ENCODE peak calls at places on chromosome 1, in eight cellular contexts. D is WERI-Rb-1, I is left lung, F is small intestine, N is IMR-90, H is thoracic aorta, Q is brain microvascular endothelial cell, C is PC-3. R is an unnamed sample.

GRCh38 chr1:107019166-107019565 is 37.3 kb upstream of the PRMT6 start:
- DNase-seq in D (no peak), I (no peak), F (no peak), N (peak; percentile 65), H (no peak), Q (no peak), C (peak; percentile 54), R (no peak)

GRCh38 chr1:162197041-162197511 is 127.6 kb downstream of the NOS1AP start:
- DNase-seq in D (no peak), I (no peak), F (peak; percentile 75), N (no peak), H (no peak), Q (no peak), C (no peak), R (no peak)

GRCh38 chr1:85374160-85374559 is 90.8 kb downstream of the DDAH1 start:
- DNase-seq in D (no peak), I (no peak), F (no peak), N (peak; percentile 95), H (no peak), Q (peak; percentile 74), C (peak; percentile 92), R (no peak)

GRCh38 chr1:218361298-218362065 is 16.3 kb downstream of the TGFB2 start:
- DNase-seq in D (peak; percentile 78), I (no peak), F (no peak), N (peak; percentile 80), H (no peak), Q (no peak), C (peak; percentile 71), R (no peak)

GRCh38 chr1:19712928-19713327 is 48.3 kb downstream of the HTR6 start:
- DNase-seq in D (no peak), I (no peak), F (no peak), N (no peak), H (no peak), Q (no peak), C (no peak), R (no peak)

GRCh38 chr1:9399510-9400424 is 107.1 kb downstream of the SPSB1 start:
- DNase-seq in D (peak; percentile 92), I (no peak), F (peak; percentile 86), N (peak; percentile 48), H (no peak), Q (no peak), C (no peak), R (no peak)

GRCh38 chr1:65422241-65423203 is 2.1 kb downstream of the LEPR start:
- DNase-seq in D (no peak), I (no peak), F (no peak), N (peak; percentile 44), H (no peak), Q (peak; percentile 43), C (peak; percentile 31), R (no peak)

GRCh38 chr1:119047040-119047438 is 58.9 kb upstream of the TBX15 start:
- DNase-seq in D (no peak), I (no peak), F (no peak), N (peak; percentile 35), H (no peak), Q (no peak), C (no peak), R (no peak)

GRCh38 chr1:161953256-161953920 is 70.3 kb downstream of the OLFML2B start:
- DNase-seq in D (no peak), I (no peak), F (no peak), N (no peak), H (no peak), Q (no peak), C (no peak), R (no peak)

GRCh38 chr1:18945401-18945849 is 11.1 kb downstream of the IFFO2 start:
- DNase-seq in D (peak; percentile 78), I (no peak), F (peak; percentile 51), N (peak; percentile 62), H (no peak), Q (no peak), C (no peak), R (no peak)

GRCh38 chr1:151860504-151861187 is 7.1 kb upstream of the THEM5 start:
- DNase-seq in D (no peak), I (no peak), F (no peak), N (no peak), H (no peak), Q (no peak), C (no peak), R (no peak)

GRCh38 chr1:42359466-42359865 is 21.1 kb upstream of the RIMKLA start:
- DNase-seq in D (no peak), I (no peak), F (no peak), N (no peak), H (no peak), Q (no peak), C (no peak), R (no peak)

GRCh38 chr1:234710936-234711335 is 101.0 kb upstream of the IRF2BP2 start:
- DNase-seq in D (peak; percentile 9), I (no peak), F (no peak), N (no peak), H (no peak), Q (no peak), C (no peak), R (peak; percentile 33)

GRCh38 chr1:156502396-156502748 is 1.8 kb upstream of the MEF2D start:
- DNase-seq in D (no peak), I (peak; percentile 11), F (no peak), N (no peak), H (no peak), Q (no peak), C (no peak), R (no peak)

GRCh38 chr1:75640137-75640536 is 29.2 kb upstream of the SLC44A5 start:
- DNase-seq in D (no peak), I (no peak), F (no peak), N (no peak), H (no peak), Q (no peak), C (no peak), R (no peak)

GRCh38 chr1:162672678-162673259 is 40.5 kb downstream of the DDR2 start:
- DNase-seq in D (no peak), I (no peak), F (no peak), N (no peak), H (no peak), Q (no peak), C (peak; percentile 1), R (no peak)

GRCh38 chr1:7509593-7509992 is 261.5 kb upstream of the VAMP3 start:
- DNase-seq in D (no peak), I (no peak), F (no peak), N (no peak), H (no peak), Q (no peak), C (no peak), R (no peak)

GRCh38 chr1:18927082-18927653 is 24.8 kb upstream of the ALDH4A1 start:
- DNase-seq in D (no peak), I (no peak), F (no peak), N (no peak), H (no peak), Q (no peak), C (peak; percentile 49), R (no peak)

GRCh38 chr1:154407021-154407865 is 2.1 kb downstream of the IL6R start:
- DNase-seq in D (no peak), I (peak; percentile 79), F (no peak), N (no peak), H (no peak), Q (no peak), C (no peak), R (no peak)
- H3K27ac ChIP-seq in D (no peak overlapping the region), I (peak overlapping the region; percentile 99), F (peak overlapping the region; percentile 92), N (peak overlapping the region; percentile 88), H (peak overlapping the region; percentile 23), Q (no peak overlapping the region), C (no peak overlapping the region), R (peak overlapping the region; percentile 94)

GRCh38 chr1:87226341-87226760 is 102.3 kb upstream of the LMO4 start:
- DNase-seq in D (no peak), I (peak; percentile 69), F (peak; percentile 77), N (peak; percentile 100), H (peak; percentile 9), Q (peak; percentile 99), C (peak; percentile 96), R (peak; percentile 85)

GRCh38 chr1:87219626-87220025 is 109.1 kb upstream of the LMO4 start:
- DNase-seq in D (no peak), I (no peak), F (no peak), N (no peak), H (no peak), Q (no peak), C (no peak), R (no peak)

GRCh38 chr1:87224209-87224608 is 104.5 kb upstream of the LMO4 start:
- DNase-seq in D (no peak), I (no peak), F (no peak), N (peak; percentile 100), H (no peak), Q (peak; percentile 97), C (peak; percentile 96), R (no peak)

GRCh38 chr1:87219141-87219540 is 109.5 kb upstream of the LMO4 start:
- DNase-seq in D (no peak), I (no peak), F (no peak), N (no peak), H (no peak), Q (no peak), C (no peak), R (no peak)

DNA sequence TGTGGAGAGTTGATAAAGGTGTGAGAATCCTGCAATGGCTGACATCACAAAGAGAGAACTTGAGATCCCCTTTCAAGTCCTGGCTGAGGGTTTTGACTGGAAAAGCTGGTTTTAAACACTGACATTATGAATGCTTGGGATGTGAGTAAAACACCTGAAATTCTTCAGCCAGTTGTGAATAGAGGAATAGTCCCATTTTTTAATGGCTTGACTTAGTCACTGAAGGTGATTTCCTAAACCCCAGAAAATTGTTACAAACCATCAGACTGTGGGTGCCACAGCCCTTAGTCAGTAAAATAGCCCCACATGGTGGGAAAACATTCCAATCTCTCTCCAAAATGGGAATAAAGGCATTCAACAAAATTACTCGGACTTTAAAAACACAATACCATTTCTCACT is 107.7 kb upstream of the LMO4 start:
- DNase-seq in D (no peak), I (no peak), F (no peak), N (peak; percentile 40), H (no peak), Q (no peak), C (peak; percentile 69), R (no peak)
- H3K27ac ChIP-seq in D (no peak overlapping the region), I (no peak overlapping the region), F (no peak overlapping the region), N (no peak overlapping the region), H (no peak overlapping the region), Q (no peak overlapping the region), C (no peak overlapping the region), R (no peak overlapping the region)

DNA sequence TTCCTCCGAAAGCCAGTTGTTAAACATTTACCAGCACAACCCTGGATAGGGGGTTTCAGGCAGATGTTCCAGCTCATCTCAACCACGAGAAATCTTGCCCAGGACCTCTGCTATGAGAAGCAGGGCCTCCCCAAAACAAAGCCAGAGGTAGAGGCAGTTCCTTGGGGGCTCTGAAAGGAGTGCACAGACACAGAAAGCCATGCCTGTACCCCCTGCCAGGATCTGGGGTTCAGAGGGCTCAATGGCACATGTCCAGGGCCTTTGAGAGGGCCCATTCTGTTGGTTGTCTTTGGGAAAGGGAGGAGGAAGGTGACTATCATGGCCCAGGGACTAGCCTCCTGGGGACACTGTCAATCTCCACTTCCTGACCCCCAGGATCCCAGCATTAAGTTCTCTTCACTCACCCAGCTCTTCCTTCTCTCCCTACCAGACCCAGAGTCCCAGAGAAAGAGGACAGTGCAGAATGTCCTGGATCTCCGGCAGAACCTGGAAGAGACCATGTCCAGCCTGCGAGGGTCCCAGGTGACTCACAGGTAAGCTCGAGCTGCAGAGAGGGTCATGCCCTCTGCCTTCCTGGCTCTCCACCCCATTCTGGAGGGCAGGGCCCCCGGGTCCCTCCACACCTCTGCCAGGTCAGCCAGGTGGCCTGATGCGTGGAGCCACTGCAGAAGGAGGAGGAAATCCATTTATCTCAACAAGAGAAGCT is 116.4 kb upstream of the IPO9 start:
- DNase-seq in D (no peak), I (no peak), F (no peak), N (no peak), H (no peak), Q (no peak), C (no peak), R (no peak)
- H3K27ac ChIP-seq in D (no peak overlapping the region), I (peak overlapping the region; percentile 92), F (peak overlapping the region; percentile 92), N (peak overlapping the region; percentile 82), H (peak overlapping the region; percentile 98), Q (peak overlapping the region; percentile 91), C (peak overlapping the region; percentile 100), R (peak overlapping the region; percentile 93)

GRCh38 chr1:221849897-221850296 is 108.0 kb upstream of the DUSP10 start:
- DNase-seq in D (no peak), I (no peak), F (no peak), N (no peak), H (no peak), Q (no peak), C (no peak), R (no peak)
- H3K27ac ChIP-seq in D (no peak overlapping the region), I (no peak overlapping the region), F (no peak overlapping the region), N (no peak overlapping the region), H (no peak overlapping the region), Q (no peak overlapping the region), C (no peak overlapping the region), R (no peak overlapping the region)